ENCODE peak calls at places on chromosomes 3 and 15, in six cellular contexts. One of them, this sample, is unnamed.

GRCh38 chr3:99579246-99579645 is 59.1 kb upstream of the COL8A1 start:
- ATAC-seq in CD8-positive, alpha-beta T cell: no peak
- ATAC-seq in upper lobe of left lung: no peak
- ATAC-seq in foreskin keratinocyte: peak; percentile 90
- ATAC-seq in naive thymus-derived CD4-positive, alpha-beta T cell: no peak
- ATAC-seq in lung: no peak
- ATAC-seq in this sample: no peak

GRCh38 chr3:135973846-135974245 is 8.3 kb downstream of the PPP2R3A start:
- ATAC-seq in CD8-positive, alpha-beta T cell: no peak
- ATAC-seq in upper lobe of left lung: no peak
- ATAC-seq in foreskin keratinocyte: no peak
- ATAC-seq in naive thymus-derived CD4-positive, alpha-beta T cell: no peak
- ATAC-seq in lung: no peak
- ATAC-seq in this sample: no peak

GRCh38 chr3:2870714-2871353 is 239.3 kb downstream of the IL5RA start:
- ATAC-seq in CD8-positive, alpha-beta T cell: no peak
- ATAC-seq in upper lobe of left lung: no peak
- ATAC-seq in foreskin keratinocyte: no peak
- ATAC-seq in naive thymus-derived CD4-positive, alpha-beta T cell: no peak
- ATAC-seq in lung: no peak
- ATAC-seq in this sample: no peak

GRCh38 chr3:30642715-30643361 is 36.4 kb downstream of the TGFBR2 start:
- ATAC-seq in CD8-positive, alpha-beta T cell: no peak
- ATAC-seq in upper lobe of left lung: no peak
- ATAC-seq in foreskin keratinocyte: no peak
- ATAC-seq in naive thymus-derived CD4-positive, alpha-beta T cell: no peak
- ATAC-seq in lung: no peak
- ATAC-seq in this sample: no peak

GRCh38 chr15:67068724-67069400 is 3.5 kb downstream of the SMAD3 start:
- ATAC-seq in CD8-positive, alpha-beta T cell: peak; percentile 11
- ATAC-seq in upper lobe of left lung: peak; percentile 35
- ATAC-seq in foreskin keratinocyte: no peak
- ATAC-seq in naive thymus-derived CD4-positive, alpha-beta T cell: peak; percentile 20
- ATAC-seq in lung: no peak
- ATAC-seq in this sample: no peak

GRCh38 chr3:107206945-107207344 is 170.3 kb upstream of the CCDC54 start:
- ATAC-seq in CD8-positive, alpha-beta T cell: no peak
- ATAC-seq in upper lobe of left lung: no peak
- ATAC-seq in foreskin keratinocyte: no peak
- ATAC-seq in naive thymus-derived CD4-positive, alpha-beta T cell: no peak
- ATAC-seq in lung: no peak
- ATAC-seq in this sample: no peak

GRCh38 chr3:11600501-11601282 is 43.0 kb downstream of the VGLL4 start:
- ATAC-seq in CD8-positive, alpha-beta T cell: no peak
- ATAC-seq in upper lobe of left lung: peak; percentile 83
- ATAC-seq in foreskin keratinocyte: peak; percentile 99
- ATAC-seq in naive thymus-derived CD4-positive, alpha-beta T cell: no peak
- ATAC-seq in lung: peak; percentile 80
- ATAC-seq in this sample: peak; percentile 92

GRCh38 chr3:188241072-188241471 is 87.1 kb downstream of the LPP start:
- ATAC-seq in CD8-positive, alpha-beta T cell: no peak
- ATAC-seq in upper lobe of left lung: no peak
- ATAC-seq in foreskin keratinocyte: no peak
- ATAC-seq in naive thymus-derived CD4-positive, alpha-beta T cell: no peak
- ATAC-seq in lung: no peak
- ATAC-seq in this sample: peak; percentile 72

GRCh38 chr15:99153026-99153535 is 48.2 kb downstream of the SYNM start:
- ATAC-seq in CD8-positive, alpha-beta T cell: no peak
- ATAC-seq in upper lobe of left lung: no peak
- ATAC-seq in foreskin keratinocyte: no peak
- ATAC-seq in naive thymus-derived CD4-positive, alpha-beta T cell: no peak
- ATAC-seq in lung: no peak
- ATAC-seq in this sample: no peak
- H3K4me1 ChIP-seq in CD8-positive, alpha-beta T cell: no peaks in the 10 kb centered on the region
- H3K4me1 ChIP-seq in upper lobe of left lung: no peaks in the 10 kb centered on the region
- H3K4me1 ChIP-seq in foreskin keratinocyte: no peaks in the 10 kb centered on the region
- H3K4me1 ChIP-seq in naive thymus-derived CD4-positive, alpha-beta T cell: no peaks in the 10 kb centered on the region
- H3K4me1 ChIP-seq in lung: peaks cover 9% of the 10 kb centered on the region
- H3K4me1 ChIP-seq in this sample: no peaks in the 10 kb centered on the region

GRCh38 chr3:81962396-81962795 is 201.0 kb upstream of the GBE1 start:
- ATAC-seq in CD8-positive, alpha-beta T cell: no peak
- ATAC-seq in upper lobe of left lung: no peak
- ATAC-seq in foreskin keratinocyte: peak; percentile 41
- ATAC-seq in naive thymus-derived CD4-positive, alpha-beta T cell: no peak
- ATAC-seq in lung: no peak
- ATAC-seq in this sample: no peak
- H3K4me1 ChIP-seq in CD8-positive, alpha-beta T cell: no peaks in the 10 kb centered on the region
- H3K4me1 ChIP-seq in upper lobe of left lung: no peaks in the 10 kb centered on the region
- H3K4me1 ChIP-seq in foreskin keratinocyte: peaks cover 9% of the 10 kb centered on the region
- H3K4me1 ChIP-seq in naive thymus-derived CD4-positive, alpha-beta T cell: no peaks in the 10 kb centered on the region
- H3K4me1 ChIP-seq in lung: peaks cover 3% of the 10 kb centered on the region
- H3K4me1 ChIP-seq in this sample: no peaks in the 10 kb centered on the region

GRCh38 chr3:69944931-69945493 is 54.5 kb upstream of the SAMMSON start:
- ATAC-seq in CD8-positive, alpha-beta T cell: no peak
- ATAC-seq in upper lobe of left lung: no peak
- ATAC-seq in foreskin keratinocyte: no peak
- ATAC-seq in naive thymus-derived CD4-positive, alpha-beta T cell: no peak
- ATAC-seq in lung: no peak
- ATAC-seq in this sample: no peak
- H3K4me1 ChIP-seq in CD8-positive, alpha-beta T cell: no peaks in the 10 kb centered on the region
- H3K4me1 ChIP-seq in upper lobe of left lung: no peaks in the 10 kb centered on the region
- H3K4me1 ChIP-seq in foreskin keratinocyte: no peaks in the 10 kb centered on the region
- H3K4me1 ChIP-seq in naive thymus-derived CD4-positive, alpha-beta T cell: no peaks in the 10 kb centered on the region
- H3K4me1 ChIP-seq in lung: no peaks in the 10 kb centered on the region
- H3K4me1 ChIP-seq in this sample: peaks cover 5% of the 10 kb centered on the region

DNA sequence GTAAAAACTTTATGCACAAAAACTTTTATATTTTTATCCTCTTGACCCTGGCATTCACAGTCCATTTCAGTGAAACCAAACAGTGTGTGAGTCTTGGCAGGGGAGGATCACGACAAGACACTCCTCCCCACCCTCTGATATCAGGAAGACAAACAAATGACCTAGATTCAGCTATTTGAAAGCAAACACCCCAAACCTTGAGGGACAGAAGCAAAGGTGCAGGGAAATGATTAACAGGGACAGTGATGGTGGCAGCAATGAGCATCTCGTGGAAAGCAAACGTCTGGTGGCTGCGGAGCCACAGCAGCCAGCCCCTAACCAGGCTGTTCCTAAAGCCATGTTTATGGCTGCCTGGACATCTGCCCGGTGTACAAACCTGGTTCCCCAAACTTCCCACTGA is 52.1 kb downstream of the FSIP1 start:
- ATAC-seq in CD8-positive, alpha-beta T cell: no peak
- ATAC-seq in upper lobe of left lung: no peak
- ATAC-seq in foreskin keratinocyte: no peak
- ATAC-seq in naive thymus-derived CD4-positive, alpha-beta T cell: no peak
- ATAC-seq in lung: no peak
- ATAC-seq in this sample: no peak
- H3K4me1 ChIP-seq in CD8-positive, alpha-beta T cell: no peaks in the 10 kb centered on the region
- H3K4me1 ChIP-seq in upper lobe of left lung: no peaks in the 10 kb centered on the region
- H3K4me1 ChIP-seq in foreskin keratinocyte: no peaks in the 10 kb centered on the region
- H3K4me1 ChIP-seq in naive thymus-derived CD4-positive, alpha-beta T cell: no peaks in the 10 kb centered on the region
- H3K4me1 ChIP-seq in lung: no peaks in the 10 kb centered on the region
- H3K4me1 ChIP-seq in this sample: no peaks in the 10 kb centered on the region

GRCh38 chr3:45993421-45994027 is 2.1 kb downstream of the FYCO1 start:
- ATAC-seq in CD8-positive, alpha-beta T cell: peak; percentile 51
- ATAC-seq in upper lobe of left lung: no peak
- ATAC-seq in foreskin keratinocyte: no peak
- ATAC-seq in naive thymus-derived CD4-positive, alpha-beta T cell: no peak
- ATAC-seq in lung: no peak
- ATAC-seq in this sample: no peak
- H3K4me1 ChIP-seq in CD8-positive, alpha-beta T cell: peaks cover 42% of the 10 kb centered on the region
- H3K4me1 ChIP-seq in upper lobe of left lung: peaks cover 72% of the 10 kb centered on the region
- H3K4me1 ChIP-seq in foreskin keratinocyte: peaks cover 6% of the 10 kb centered on the region
- H3K4me1 ChIP-seq in naive thymus-derived CD4-positive, alpha-beta T cell: peaks cover 56% of the 10 kb centered on the region
- H3K4me1 ChIP-seq in lung: peaks cover 27% of the 10 kb centered on the region
- H3K4me1 ChIP-seq in this sample: peaks cover 73% of the 10 kb centered on the region

GRCh38 chr3:113910966-113911365 is 36.8 kb upstream of the ZDHHC23 start:
- ATAC-seq in CD8-positive, alpha-beta T cell: no peak
- ATAC-seq in upper lobe of left lung: no peak
- ATAC-seq in foreskin keratinocyte: no peak
- ATAC-seq in naive thymus-derived CD4-positive, alpha-beta T cell: no peak
- ATAC-seq in lung: no peak
- ATAC-seq in this sample: no peak

GRCh38 chr3:113912551-113913246 is 35.1 kb upstream of the ZDHHC23 start:
- ATAC-seq in CD8-positive, alpha-beta T cell: peak; percentile 97
- ATAC-seq in upper lobe of left lung: peak; percentile 85
- ATAC-seq in foreskin keratinocyte: peak; percentile 94
- ATAC-seq in naive thymus-derived CD4-positive, alpha-beta T cell: peak; percentile 91
- ATAC-seq in lung: peak; percentile 91
- ATAC-seq in this sample: no peak

GRCh38 chr3:113914646-113915045 is 33.2 kb upstream of the ZDHHC23 start:
- ATAC-seq in CD8-positive, alpha-beta T cell: no peak
- ATAC-seq in upper lobe of left lung: no peak
- ATAC-seq in foreskin keratinocyte: peak; percentile 61
- ATAC-seq in naive thymus-derived CD4-positive, alpha-beta T cell: no peak
- ATAC-seq in lung: no peak
- ATAC-seq in this sample: no peak
- H3K4me1 ChIP-seq in CD8-positive, alpha-beta T cell: peaks cover 5% of the 10 kb centered on the region
- H3K4me1 ChIP-seq in upper lobe of left lung: no peaks in the 10 kb centered on the region
- H3K4me1 ChIP-seq in foreskin keratinocyte: peaks cover 16% of the 10 kb centered on the region
- H3K4me1 ChIP-seq in naive thymus-derived CD4-positive, alpha-beta T cell: no peaks in the 10 kb centered on the region
- H3K4me1 ChIP-seq in lung: no peaks in the 10 kb centered on the region
- H3K4me1 ChIP-seq in this sample: no peaks in the 10 kb centered on the region

DNA sequence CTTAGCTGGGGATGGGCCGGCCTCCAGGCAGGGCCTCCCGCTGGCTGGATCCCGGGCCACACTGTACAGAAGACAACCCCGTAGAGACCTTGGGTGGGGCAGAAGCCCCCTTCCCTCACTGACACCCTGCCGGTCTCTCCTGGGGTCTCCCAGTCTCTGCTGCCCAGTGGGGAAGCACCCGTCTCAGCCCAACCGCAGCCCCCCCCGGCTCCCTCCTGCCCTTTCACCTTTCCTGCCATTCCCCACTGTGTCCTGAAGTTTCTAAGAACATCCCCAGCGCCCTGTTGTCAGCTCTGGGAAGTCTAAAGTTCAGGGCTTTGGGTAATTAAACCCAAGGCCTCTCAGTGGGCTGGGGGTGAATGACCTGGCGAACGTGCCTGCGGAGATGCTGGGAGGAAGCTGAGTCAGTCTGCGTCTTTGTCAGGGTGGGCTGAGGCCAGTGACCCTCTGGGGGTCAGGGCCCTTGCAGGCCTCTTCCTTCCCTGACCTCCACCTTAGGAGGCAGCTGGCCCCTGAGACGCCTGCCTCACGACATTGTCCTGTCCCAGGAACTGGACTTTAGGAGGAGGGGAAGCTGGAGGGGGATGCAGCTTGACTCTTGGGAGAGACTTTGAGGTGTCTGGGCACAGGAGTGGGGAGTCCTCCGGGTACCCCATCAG is 1.4 kb upstream of the SLC51A start:
- ATAC-seq in CD8-positive, alpha-beta T cell: no peak
- ATAC-seq in upper lobe of left lung: no peak
- ATAC-seq in foreskin keratinocyte: no peak
- ATAC-seq in naive thymus-derived CD4-positive, alpha-beta T cell: no peak
- ATAC-seq in lung: no peak
- ATAC-seq in this sample: no peak
- H3K4me1 ChIP-seq in CD8-positive, alpha-beta T cell: peaks cover 11% of the 10 kb centered on the region
- H3K4me1 ChIP-seq in upper lobe of left lung: peaks cover 20% of the 10 kb centered on the region
- H3K4me1 ChIP-seq in foreskin keratinocyte: peaks cover 3% of the 10 kb centered on the region
- H3K4me1 ChIP-seq in naive thymus-derived CD4-positive, alpha-beta T cell: peaks cover 7% of the 10 kb centered on the region
- H3K4me1 ChIP-seq in lung: no peaks in the 10 kb centered on the region
- H3K4me1 ChIP-seq in this sample: no peaks in the 10 kb centered on the region

DNA sequence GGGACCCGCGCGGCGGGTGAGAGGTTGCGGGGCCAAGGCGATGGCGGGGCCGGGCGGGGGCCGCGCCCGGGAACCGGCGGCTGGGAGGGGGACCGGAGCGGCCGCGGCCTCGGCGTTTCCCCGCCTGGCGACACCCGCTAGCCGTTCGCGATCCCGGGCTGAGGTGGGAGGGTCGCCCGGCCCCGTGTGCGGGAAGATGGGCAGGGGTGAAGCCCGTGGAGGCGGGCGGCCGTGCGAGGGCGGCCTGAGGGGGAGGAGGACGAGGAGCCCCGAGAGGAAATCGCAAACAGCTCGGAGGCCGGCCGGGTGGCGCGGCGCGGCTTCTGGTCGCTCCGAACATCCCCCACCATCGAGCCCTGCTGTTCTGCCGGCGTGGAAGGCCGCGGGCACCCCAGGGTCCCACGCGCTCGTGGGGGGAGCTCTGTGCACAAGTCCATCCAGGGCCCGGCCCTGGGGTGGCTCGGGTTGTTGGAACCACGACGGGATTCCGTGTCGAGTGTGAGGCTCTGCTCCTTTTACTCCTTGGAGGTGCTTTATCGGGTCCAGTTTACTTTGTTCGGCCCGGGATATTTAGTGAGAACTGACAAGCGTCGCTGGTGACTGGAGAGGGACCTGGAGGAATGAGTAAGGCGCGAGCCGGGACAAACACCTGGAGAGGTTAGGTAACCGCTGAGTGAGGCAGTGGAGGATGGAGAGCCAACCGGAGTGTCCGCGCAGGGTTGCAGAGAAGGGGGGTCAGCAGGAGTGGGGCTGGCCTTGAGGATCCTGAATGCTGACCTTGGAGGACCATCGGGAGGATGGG is 728 bp downstream of the CRTC3 start:
- ATAC-seq in CD8-positive, alpha-beta T cell: peak; percentile 32
- ATAC-seq in upper lobe of left lung: peak; percentile 76
- ATAC-seq in foreskin keratinocyte: peak; percentile 61
- ATAC-seq in naive thymus-derived CD4-positive, alpha-beta T cell: peak; percentile 55
- ATAC-seq in lung: peak; percentile 43
- ATAC-seq in this sample: peak; percentile 40
- H3K4me1 ChIP-seq in CD8-positive, alpha-beta T cell: peaks cover 34% of the 10 kb centered on the region
- H3K4me1 ChIP-seq in upper lobe of left lung: peaks cover 40% of the 10 kb centered on the region
- H3K4me1 ChIP-seq in foreskin keratinocyte: peaks cover 11% of the 10 kb centered on the region
- H3K4me1 ChIP-seq in naive thymus-derived CD4-positive, alpha-beta T cell: peaks cover 18% of the 10 kb centered on the region
- H3K4me1 ChIP-seq in lung: peaks cover 8% of the 10 kb centered on the region
- H3K4me1 ChIP-seq in this sample: peaks cover 14% of the 10 kb centered on the region

DNA sequence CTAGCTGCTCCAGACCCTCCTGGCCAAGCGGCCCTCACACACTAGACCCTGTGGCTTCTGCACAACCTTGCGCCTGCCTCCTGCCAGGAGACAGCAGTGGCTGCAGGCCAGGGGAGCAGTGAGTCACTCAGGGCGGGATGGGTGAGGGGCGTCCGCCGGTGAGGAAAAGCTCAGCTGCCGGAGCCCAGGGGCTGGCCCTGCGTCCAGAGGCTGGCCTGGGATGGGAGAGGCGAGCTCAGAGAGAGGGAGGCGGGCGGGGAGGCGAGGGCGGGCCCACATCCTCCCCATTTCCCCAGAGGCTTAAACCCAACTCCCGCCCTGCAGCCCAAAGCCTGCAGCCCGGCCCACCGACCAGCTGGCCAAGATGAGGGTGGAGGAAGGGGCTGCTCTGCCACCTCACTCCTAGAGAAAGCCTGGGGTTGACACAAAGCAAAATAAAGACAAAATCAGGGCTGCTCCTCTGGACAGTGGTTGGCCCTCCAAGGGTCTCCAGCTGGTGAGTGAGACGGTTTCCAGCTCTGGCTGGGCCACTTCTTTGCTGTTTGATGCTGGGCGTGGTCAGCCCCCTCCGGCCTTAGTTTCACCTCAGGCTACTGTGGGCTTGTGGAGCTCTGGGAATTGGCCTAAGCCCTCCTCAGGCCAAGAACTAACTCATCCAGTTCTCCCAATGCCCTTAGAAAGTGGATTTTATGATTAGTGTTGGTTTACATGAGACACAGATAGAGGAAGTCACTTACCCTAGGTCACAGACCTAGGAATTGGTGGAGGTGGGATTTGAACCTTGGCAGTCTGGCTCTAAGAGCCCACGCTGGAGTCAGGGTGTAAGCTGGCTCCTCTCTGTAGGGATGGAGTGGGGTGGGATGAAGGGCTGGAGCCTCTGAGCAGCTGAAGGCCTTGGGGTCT is 50.6 kb downstream of the IQSEC1 start:
- ATAC-seq in CD8-positive, alpha-beta T cell: no peak
- ATAC-seq in upper lobe of left lung: peak; percentile 13
- ATAC-seq in foreskin keratinocyte: peak; percentile 25
- ATAC-seq in naive thymus-derived CD4-positive, alpha-beta T cell: no peak
- ATAC-seq in lung: peak; percentile 65
- ATAC-seq in this sample: peak; percentile 76
- H3K4me1 ChIP-seq in CD8-positive, alpha-beta T cell: no peaks in the 10 kb centered on the region
- H3K4me1 ChIP-seq in upper lobe of left lung: peaks cover 26% of the 10 kb centered on the region
- H3K4me1 ChIP-seq in foreskin keratinocyte: no peaks in the 10 kb centered on the region
- H3K4me1 ChIP-seq in naive thymus-derived CD4-positive, alpha-beta T cell: peaks cover 1% of the 10 kb centered on the region
- H3K4me1 ChIP-seq in lung: peaks cover 7% of the 10 kb centered on the region
- H3K4me1 ChIP-seq in this sample: peaks cover 60% of the 10 kb centered on the region

This sample was measured in gastroesophageal sphincter.